ENCODE peak calls at places on chromosomes 12 and 14, in six cellular contexts. One of them, this sample, is unnamed.

GRCh38 chr14:56274556-56274955 is 156.3 kb downstream of the PELI2 start:
- DNase-seq in K562: no peak
- DNase-seq in GM12891: no peak
- DNase-seq in GM12878: no peak
- DNase-seq in HepG2: no peak
- DNase-seq in H1: no peak
- DNase-seq in this sample: no peak

GRCh38 chr12:105930612-105931011 is 208.1 kb downstream of the NUAK1 start:
- DNase-seq in K562: no peak
- DNase-seq in GM12891: no peak
- DNase-seq in GM12878: no peak
- DNase-seq in HepG2: no peak
- DNase-seq in H1: no peak
- DNase-seq in this sample: no peak

GRCh38 chr14:35535794-35536112 is 1.8 kb downstream of the INSM2 start:
- DNase-seq in K562: no peak
- DNase-seq in GM12891: no peak
- DNase-seq in GM12878: no peak
- DNase-seq in HepG2: no peak
- DNase-seq in H1: no peak
- DNase-seq in this sample: no peak

GRCh38 chr12:11839093-11839641 is 189.7 kb downstream of the ETV6 start:
- DNase-seq in K562: peak; percentile 14
- DNase-seq in GM12891: no peak
- DNase-seq in GM12878: no peak
- DNase-seq in HepG2: no peak
- DNase-seq in H1: no peak
- DNase-seq in this sample: no peak

GRCh38 chr14:102155150-102155549 is 15.5 kb downstream of the WDR20 start:
- DNase-seq in K562: peak; percentile 24
- DNase-seq in GM12891: no peak
- DNase-seq in GM12878: no peak
- DNase-seq in HepG2: peak; percentile 11
- DNase-seq in H1: no peak
- DNase-seq in this sample: no peak

GRCh38 chr14:103073876-103074698 is 9.9 kb upstream of the LBHD2 start:
- DNase-seq in K562: no peak
- DNase-seq in GM12891: no peak
- DNase-seq in GM12878: no peak
- DNase-seq in HepG2: no peak
- DNase-seq in H1: no peak
- DNase-seq in this sample: no peak

GRCh38 chr14:61126083-61126962 is 145.3 kb downstream of the SLC38A6 start:
- DNase-seq in K562: no peak
- DNase-seq in GM12891: no peak
- DNase-seq in GM12878: no peak
- DNase-seq in HepG2: no peak
- DNase-seq in H1: no peak
- DNase-seq in this sample: no peak

GRCh38 chr14:55339770-55340169 is 68.5 kb downstream of the FBXO34 start:
- DNase-seq in K562: no peak
- DNase-seq in GM12891: no peak
- DNase-seq in GM12878: no peak
- DNase-seq in HepG2: no peak
- DNase-seq in H1: peak; percentile 33
- DNase-seq in this sample: no peak

GRCh38 chr14:31559939-31560338 is 1.3 kb upstream of the NUBPL start:
- DNase-seq in K562: no peak
- DNase-seq in GM12891: no peak
- DNase-seq in GM12878: no peak
- DNase-seq in HepG2: no peak
- DNase-seq in H1: no peak
- DNase-seq in this sample: no peak

GRCh38 chr12:92034083-92034482 is 111.6 kb downstream of the BTG1 start:
- DNase-seq in K562: no peak
- DNase-seq in GM12891: no peak
- DNase-seq in GM12878: no peak
- DNase-seq in HepG2: no peak
- DNase-seq in H1: no peak
- DNase-seq in this sample: no peak

GRCh38 chr12:85413266-85413665 is 133.2 kb downstream of the ALX1 start:
- DNase-seq in K562: no peak
- DNase-seq in GM12891: no peak
- DNase-seq in GM12878: no peak
- DNase-seq in HepG2: no peak
- DNase-seq in H1: no peak
- DNase-seq in this sample: no peak

GRCh38 chr14:78836777-78837176 is 666.6 kb downstream of the NRXN3 start:
- DNase-seq in K562: peak; percentile 53
- DNase-seq in GM12891: peak; percentile 2
- DNase-seq in GM12878: peak; percentile 17
- DNase-seq in HepG2: peak; percentile 37
- DNase-seq in H1: peak; percentile 74
- DNase-seq in this sample: no peak

GRCh38 chr14:86788229-86788628 is 1204.8 kb downstream of the GALC start:
- DNase-seq in K562: no peak
- DNase-seq in GM12891: no peak
- DNase-seq in GM12878: no peak
- DNase-seq in HepG2: no peak
- DNase-seq in H1: no peak
- DNase-seq in this sample: no peak

GRCh38 chr12:117456076-117456475 is 94.7 kb upstream of the NOS1 start:
- DNase-seq in K562: no peak
- DNase-seq in GM12891: no peak
- DNase-seq in GM12878: no peak
- DNase-seq in HepG2: no peak
- DNase-seq in H1: no peak
- DNase-seq in this sample: no peak

GRCh38 chr12:2009623-2010022 is 5.4 kb upstream of the DCP1B start:
- DNase-seq in K562: no peak
- DNase-seq in GM12891: no peak
- DNase-seq in GM12878: no peak
- DNase-seq in HepG2: peak; percentile 62
- DNase-seq in H1: no peak
- DNase-seq in this sample: no peak

GRCh38 chr12:49057888-49058287 is 2.7 kb downstream of the KMT2D start:
- DNase-seq in K562: peak; percentile 30
- DNase-seq in GM12891: no peak
- DNase-seq in GM12878: no peak
- DNase-seq in HepG2: no peak
- DNase-seq in H1: no peak
- DNase-seq in this sample: no peak

GRCh38 chr12:40819427-40820108 is 127.3 kb downstream of the CNTN1 start:
- DNase-seq in K562: no peak
- DNase-seq in GM12891: no peak
- DNase-seq in GM12878: no peak
- DNase-seq in HepG2: no peak
- DNase-seq in H1: peak; percentile 73
- DNase-seq in this sample: no peak

GRCh38 chr14:60722163-60722835 is 1.9 kb downstream of the SIX4 start:
- DNase-seq in K562: peak; percentile 66
- DNase-seq in GM12891: peak; percentile 46
- DNase-seq in GM12878: no peak
- DNase-seq in HepG2: peak; percentile 89
- DNase-seq in H1: peak; percentile 82
- DNase-seq in this sample: peak; percentile 38

GRCh38 chr12:65308601-65309071 is 30.2 kb downstream of the MSRB3 start:
- DNase-seq in K562: no peak
- DNase-seq in GM12891: no peak
- DNase-seq in GM12878: no peak
- DNase-seq in HepG2: no peak
- DNase-seq in H1: no peak
- DNase-seq in this sample: no peak

GRCh38 chr12:96223411-96224218 is 29.4 kb downstream of the ELK3 start:
- DNase-seq in K562: no peak
- DNase-seq in GM12891: no peak
- DNase-seq in GM12878: no peak
- DNase-seq in HepG2: no peak
- DNase-seq in H1: no peak
- DNase-seq in this sample: no peak

GRCh38 chr14:60977848-60978247 is 3.0 kb downstream of the TRMT5 start:
- DNase-seq in K562: no peak
- DNase-seq in GM12891: no peak
- DNase-seq in GM12878: no peak
- DNase-seq in HepG2: no peak
- DNase-seq in H1: no peak
- DNase-seq in this sample: no peak

GRCh38 chr12:54300732-54301427 is at the start of gene NFE2:
- DNase-seq in K562: peak; percentile 94
- DNase-seq in GM12891: peak; percentile 32
- DNase-seq in GM12878: no peak
- DNase-seq in HepG2: peak; percentile 58
- DNase-seq in H1: peak; percentile 85
- DNase-seq in this sample: no peak

GRCh38 chr12:11067514-11067913 is 5.4 kb upstream of the TAS2R46 start:
- DNase-seq in K562: no peak
- DNase-seq in GM12891: no peak
- DNase-seq in GM12878: no peak
- DNase-seq in HepG2: no peak
- DNase-seq in H1: no peak
- DNase-seq in this sample: no peak

GRCh38 chr12:10223208-10223607 is 10.5 kb downstream of the GABARAPL1 start:
- DNase-seq in K562: no peak
- DNase-seq in GM12891: no peak
- DNase-seq in GM12878: no peak
- DNase-seq in HepG2: no peak
- DNase-seq in H1: peak; percentile 1
- DNase-seq in this sample: no peak

GRCh38 chr12:109912790-109913189 is 12.7 kb downstream of the TCHP start:
- DNase-seq in K562: no peak
- DNase-seq in GM12891: no peak
- DNase-seq in GM12878: no peak
- DNase-seq in HepG2: no peak
- DNase-seq in H1: no peak
- DNase-seq in this sample: no peak

GRCh38 chr14:41222581-41222980 is 384.1 kb upstream of the LRFN5 start:
- DNase-seq in K562: no peak
- DNase-seq in GM12891: no peak
- DNase-seq in GM12878: no peak
- DNase-seq in HepG2: no peak
- DNase-seq in H1: no peak
- DNase-seq in this sample: no peak

GRCh38 chr14:102878970-102879460 is 43.4 kb upstream of the AMN start:
- DNase-seq in K562: no peak
- DNase-seq in GM12891: no peak
- DNase-seq in GM12878: no peak
- DNase-seq in HepG2: peak; percentile 44
- DNase-seq in H1: no peak
- DNase-seq in this sample: no peak

GRCh38 chr14:73008501-73008900 is 18.4 kb downstream of the ZFYVE1 start:
- DNase-seq in K562: no peak
- DNase-seq in GM12891: no peak
- DNase-seq in GM12878: no peak
- DNase-seq in HepG2: no peak
- DNase-seq in H1: no peak
- DNase-seq in this sample: no peak
- TF ChIP-seq TAF1 in K562: no peak
- TF ChIP-seq TAF1 in GM12891: no peak
- TF ChIP-seq TAF1 in GM12878: no peak
- TF ChIP-seq TAF1 in HepG2: no peak
- TF ChIP-seq TAF1 in H1: no peak
- TF ChIP-seq TAF1 in this sample: no peak

GRCh38 chr12:52050116-52050770 is 999 bp upstream of the NR4A1 start:
- DNase-seq in K562: no peak
- DNase-seq in GM12891: no peak
- DNase-seq in GM12878: no peak
- DNase-seq in HepG2: no peak
- DNase-seq in H1: peak; percentile 57
- DNase-seq in this sample: no peak

GRCh38 chr12:52053570-52054209 is 2.4 kb downstream of the NR4A1 start:
- DNase-seq in K562: no peak
- DNase-seq in GM12891: no peak
- DNase-seq in GM12878: no peak
- DNase-seq in HepG2: no peak
- DNase-seq in H1: no peak
- DNase-seq in this sample: no peak

GRCh38 chr12:52054231-52054837 is 3.1 kb downstream of the NR4A1 start:
- DNase-seq in K562: no peak
- DNase-seq in GM12891: no peak
- DNase-seq in GM12878: no peak
- DNase-seq in HepG2: no peak
- DNase-seq in H1: no peak
- DNase-seq in this sample: no peak

GRCh38 chr12:52050771-52051541 is at the start of gene NR4A1:
- DNase-seq in K562: peak; percentile 93
- DNase-seq in GM12891: peak; percentile 98
- DNase-seq in GM12878: peak; percentile 49
- DNase-seq in HepG2: peak; percentile 85
- DNase-seq in H1: peak; percentile 87
- DNase-seq in this sample: peak; percentile 93

GRCh38 chr12:52052471-52053186 is 1.4 kb downstream of the NR4A1 start:
- DNase-seq in K562: peak; percentile 61
- DNase-seq in GM12891: no peak
- DNase-seq in GM12878: no peak
- DNase-seq in HepG2: no peak
- DNase-seq in H1: no peak
- DNase-seq in this sample: no peak
- TF ChIP-seq POLR2A in K562: no peak
- TF ChIP-seq POLR2A in GM12891: no peak
- TF ChIP-seq POLR2A in GM12878: no peak
- TF ChIP-seq POLR2A in HepG2: no peak
- TF ChIP-seq POLR2A in H1: no peak
- TF ChIP-seq POLR2A in this sample: no peak

DNA sequence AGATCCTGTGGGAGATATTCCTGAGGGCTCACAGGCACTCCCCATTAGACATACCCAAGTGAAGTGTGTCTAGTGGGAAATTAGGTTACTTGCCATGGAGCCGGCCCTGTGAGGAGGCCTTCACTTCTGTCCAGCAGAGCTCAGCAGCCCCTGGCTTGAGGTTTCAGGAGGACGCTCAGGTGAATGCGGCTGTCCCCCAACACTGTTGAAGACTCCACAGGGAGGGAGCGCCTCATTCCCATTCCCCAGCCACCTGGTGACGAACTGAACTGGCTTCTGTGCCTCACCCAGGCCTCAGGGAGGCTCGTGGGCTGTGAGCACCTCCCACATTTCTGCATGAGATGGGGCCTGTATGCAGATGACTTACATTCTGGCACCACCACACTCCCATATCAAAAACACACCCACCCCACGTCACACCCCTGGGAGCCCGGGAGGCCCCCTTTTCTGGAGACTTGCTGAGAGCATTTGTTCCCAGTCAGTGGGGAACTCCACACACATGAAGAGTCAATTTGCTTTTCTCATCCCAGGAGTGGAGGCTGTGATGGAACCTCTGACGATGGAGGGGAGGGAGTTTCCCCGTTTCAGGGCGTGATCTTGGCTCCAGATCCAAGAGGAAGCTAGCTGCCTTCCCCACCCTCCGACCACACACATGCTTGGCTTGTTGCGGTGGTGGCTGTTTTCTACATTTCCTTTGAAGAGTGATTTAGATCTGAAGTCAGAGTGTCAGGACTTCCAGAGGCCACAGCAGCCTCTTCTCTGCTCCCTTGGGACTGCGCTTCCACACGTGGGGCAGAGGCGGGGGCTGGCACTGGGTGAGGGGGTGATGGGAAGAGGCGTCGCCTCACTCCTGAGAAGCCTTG is 120.7 kb downstream of the ADGRD1 start:
- DNase-seq in K562: no peak
- DNase-seq in GM12891: no peak
- DNase-seq in GM12878: no peak
- DNase-seq in HepG2: no peak
- DNase-seq in H1: no peak
- DNase-seq in this sample: no peak
- TF ChIP-seq TAF1 in K562: no peak
- TF ChIP-seq TAF1 in GM12891: no peak
- TF ChIP-seq TAF1 in GM12878: no peak
- TF ChIP-seq TAF1 in HepG2: no peak
- TF ChIP-seq TAF1 in H1: no peak
- TF ChIP-seq TAF1 in this sample: no peak

GRCh38 chr14:75126679-75127473 is at the start of gene NEK9:
- DNase-seq in K562: peak; percentile 88
- DNase-seq in GM12891: peak; percentile 85
- DNase-seq in GM12878: peak; percentile 45
- DNase-seq in HepG2: peak; percentile 73
- DNase-seq in H1: peak; percentile 88
- DNase-seq in this sample: peak; percentile 87
- TF ChIP-seq POLR2A in K562: peak; percentile 91
- TF ChIP-seq POLR2A in GM12891: peak; percentile 81
- TF ChIP-seq POLR2A in GM12878: peak; percentile 98
- TF ChIP-seq POLR2A in HepG2: peak; percentile 93
- TF ChIP-seq POLR2A in H1: peak; percentile 44
- TF ChIP-seq POLR2A in this sample: peak; percentile 95

This sample was measured in GM12892.